ENCODE peak calls at places on chromosomes 13 and 19, in four cellular contexts. Q is aorta; G is CD4-positive, CD25-positive, alpha-beta regulatory T cell; O is fibroblast of lung. J is an unnamed sample.

GRCh38 chr13:48448963-48449614 is 36.2 kb upstream of the LPAR6 start:
- DNase-seq in G (peak; percentile 63), Q (no peak), O (peak; percentile 85), J (no peak)

GRCh38 chr13:77916481-77916880 is 2.1 kb downstream of the EDNRB start:
- DNase-seq in Q (no peak), G (no peak), O (no peak), J (no peak)

GRCh38 chr13:55788548-55788947 is 1352.2 kb upstream of the PRR20A start:
- DNase-seq in O (no peak), Q (no peak), G (no peak), J (no peak)

GRCh38 chr13:96963786-96964475 is 30.3 kb downstream of the OXGR1 start:
- DNase-seq in O (no peak), G (no peak), Q (no peak), J (no peak)

GRCh38 chr19:6997679-6998445 is 23.4 kb downstream of the MBD3L2B start:
- DNase-seq in Q (no peak), G (no peak), O (no peak), J (no peak)

GRCh38 chr13:81381560-81381959 is 1040.6 kb upstream of the SPRY2 start:
- DNase-seq in G (no peak), Q (no peak), O (no peak), J (no peak)

GRCh38 chr13:42333613-42334328 is 61.8 kb downstream of the AKAP11 start:
- DNase-seq in O (peak; percentile 71), G (peak; percentile 59), Q (no peak), J (peak; percentile 13)

GRCh38 chr19:5093953-5094718 is 125.2 kb downstream of the KDM4B start:
- DNase-seq in G (no peak), O (no peak), Q (no peak), J (no peak)

GRCh38 chr13:51682691-51683090 is 98.4 kb downstream of the WDFY2 start:
- DNase-seq in O (no peak), Q (no peak), G (no peak), J (no peak)

GRCh38 chr13:31697290-31697689 is 42.0 kb upstream of the RXFP2 start:
- DNase-seq in G (no peak), O (no peak), Q (no peak), J (no peak)

GRCh38 chr13:30932481-30933333 is at the start of gene TEX26:
- DNase-seq in O (peak; percentile 30), G (no peak), Q (peak; percentile 63), J (no peak)

GRCh38 chr13:91216928-91217700 is 130.4 kb upstream of the MIR17HG start:
- DNase-seq in O (peak; percentile 1), Q (no peak), G (no peak), J (no peak)

GRCh38 chr19:703651-704446 is 4.9 kb upstream of the PALM start:
- DNase-seq in Q (peak; percentile 85), O (peak; percentile 57), G (peak; percentile 45), J (peak; percentile 84)

GRCh38 chr13:65677906-65678305 is 1552.2 kb downstream of the PCDH9 start:
- DNase-seq in G (no peak), O (peak; percentile 27), Q (no peak), J (no peak)

GRCh38 chr19:45929247-45929646 is 14.7 kb upstream of the NANOS2 start:
- DNase-seq in O (no peak), G (no peak), Q (no peak), J (no peak)

GRCh38 chr19:32622002-32622401 is 41.0 kb downstream of the PDCD5 start:
- DNase-seq in Q (no peak), O (no peak), G (no peak), J (no peak)
- H3K4me3 ChIP-seq in Q (no peak overlapping the region), O (no peak overlapping the region), G (no peak overlapping the region), J (no peak overlapping the region)

GRCh38 chr19:23673132-23673531 is 13.9 kb downstream of the ZNF675 start:
- DNase-seq in O (no peak), Q (no peak), G (no peak), J (no peak)
- H3K36me3 ChIP-seq in O (no peaks in the 10 kb centered on the region), Q (no peaks in the 10 kb centered on the region), G (peaks cover 33% of the 10 kb centered on the region), J (no peaks in the 10 kb centered on the region)

GRCh38 chr19:15354557-15355296 is 22.4 kb upstream of the BRD4 start:
- DNase-seq in O (peak; percentile 16), Q (no peak), G (no peak), J (no peak)

GRCh38 chr19:15353908-15354307 is 21.6 kb upstream of the BRD4 start:
- DNase-seq in G (no peak), Q (no peak), O (no peak), J (no peak)

GRCh38 chr19:15358918-15359317 is 20.7 kb downstream of the AKAP8 start:
- DNase-seq in O (no peak), G (no peak), Q (no peak), J (no peak)

DNA sequence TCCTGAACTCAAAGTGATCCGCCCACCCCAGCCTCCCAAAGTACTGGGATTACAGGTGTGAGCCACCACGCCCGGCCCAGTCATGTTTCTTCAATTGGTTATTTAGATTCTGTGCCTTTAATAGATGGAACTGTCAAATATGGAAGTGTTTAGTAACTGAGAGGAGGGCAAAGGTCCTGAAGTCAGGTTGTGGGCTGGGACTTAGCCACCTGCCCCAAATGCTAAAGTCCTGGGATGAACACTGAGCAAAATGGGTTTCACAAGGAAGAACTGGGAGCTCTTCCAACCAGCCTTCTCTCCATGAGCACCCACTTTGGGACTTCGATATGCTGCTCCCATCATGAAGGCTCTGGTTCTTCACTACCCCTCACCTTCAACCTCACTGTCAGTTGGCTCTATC is 21.7 kb downstream of the AKAP8 start:
- DNase-seq in G (no peak), Q (no peak), O (no peak), J (peak; percentile 73)
- H3K27ac ChIP-seq in G (no peak overlapping the region), Q (no peak overlapping the region), O (no peak overlapping the region), J (no peak overlapping the region)

GRCh38 chr19:3983542-3983914 is 1.7 kb downstream of the EEF2 start:
- DNase-seq in O (no peak), G (no peak), Q (peak; percentile 28), J (no peak)

GRCh38 chr19:3981373-3981735 is 3.9 kb downstream of the EEF2 start:
- DNase-seq in O (no peak), G (no peak), Q (no peak), J (no peak)

GRCh38 chr19:3983936-3984583 is 1.2 kb downstream of the EEF2 start:
- DNase-seq in Q (peak; percentile 60), O (peak; percentile 60), G (peak; percentile 28), J (peak; percentile 88)

GRCh38 chr19:3981736-3982681 is 3.3 kb downstream of the EEF2 start:
- DNase-seq in Q (peak; percentile 43), O (no peak), G (no peak), J (no peak)

DNA sequence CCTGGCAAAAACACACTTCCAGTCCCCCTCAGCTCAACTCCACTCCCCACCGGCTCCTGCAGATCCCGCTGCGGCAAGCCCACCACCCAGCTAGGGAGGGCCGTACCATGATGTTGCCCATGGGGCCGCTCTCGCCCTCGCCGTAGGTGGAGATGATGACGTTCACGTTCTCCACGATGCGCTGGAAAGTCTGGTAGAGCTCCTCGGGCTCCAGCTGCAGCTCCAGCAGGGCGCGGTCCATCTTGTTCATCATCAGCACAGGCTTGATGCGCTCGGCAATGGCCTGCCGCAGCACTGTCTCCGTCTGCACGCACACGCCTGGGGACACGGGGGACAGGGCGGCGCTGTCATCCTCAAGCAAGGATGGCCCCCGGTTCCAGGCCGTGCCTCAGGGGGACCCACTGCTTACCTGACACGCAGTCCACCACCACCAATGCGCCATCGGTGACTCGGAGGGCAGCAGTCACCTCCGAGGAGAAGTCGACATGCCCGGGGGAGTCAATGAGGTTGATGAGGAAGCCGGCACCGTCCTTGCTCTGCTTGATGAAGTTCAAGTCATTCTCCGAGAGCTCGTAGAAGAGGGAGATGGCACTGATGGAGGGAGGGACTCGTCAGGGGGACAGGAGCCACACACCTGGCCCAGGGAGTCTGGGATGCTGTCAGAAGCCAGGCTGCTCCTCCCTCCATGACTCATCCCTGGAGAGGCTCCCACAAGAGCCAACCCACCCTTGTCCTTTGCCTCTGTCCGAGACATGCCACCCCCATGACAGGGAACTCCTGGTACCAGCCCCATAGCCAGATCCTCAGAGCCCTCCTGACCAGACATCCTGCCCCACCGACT is 2.3 kb downstream of the EEF2 start:
- DNase-seq in O (peak; percentile 55), G (no peak), Q (peak; percentile 55), J (no peak)
- H3K4me3 ChIP-seq in O (peak overlapping the region; percentile 82), G (no peak overlapping the region), Q (no peak overlapping the region), J (peak overlapping the region; percentile 89)

GRCh38 chr19:34336781-34337271 is 28.2 kb upstream of the GPI start:
- DNase-seq in G (peak; percentile 76), Q (no peak), O (peak; percentile 51), J (no peak)
- H3K36me3 ChIP-seq in G (peaks cover 57% of the 10 kb centered on the region), Q (no peaks in the 10 kb centered on the region), O (peaks cover 8% of the 10 kb centered on the region), J (peaks cover 7% of the 10 kb centered on the region)

DNA sequence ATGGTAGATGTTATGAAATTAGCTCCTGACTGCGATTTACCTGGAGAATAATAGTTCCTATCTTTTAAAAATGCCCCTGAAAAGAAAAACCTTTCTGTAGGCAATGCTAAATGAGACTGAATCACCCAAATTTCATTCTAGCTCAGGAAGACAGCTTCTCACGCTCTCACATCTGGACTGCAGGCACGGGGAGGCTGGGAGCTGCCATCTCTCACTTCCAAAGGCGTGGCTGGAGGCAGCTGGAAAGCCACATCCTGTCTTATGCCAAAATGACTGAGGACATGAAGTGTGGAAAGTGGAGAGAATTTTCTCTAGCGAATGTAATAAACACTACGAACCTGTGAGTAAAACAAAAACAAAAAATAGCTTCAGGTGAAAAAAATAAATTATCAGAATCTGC is 58.0 kb upstream of the UBL3 start:
- DNase-seq in O (peak; percentile 78), G (no peak), Q (no peak), J (no peak)
- H3K27ac ChIP-seq in O (no peak overlapping the region), G (no peak overlapping the region), Q (no peak overlapping the region), J (no peak overlapping the region)

DNA sequence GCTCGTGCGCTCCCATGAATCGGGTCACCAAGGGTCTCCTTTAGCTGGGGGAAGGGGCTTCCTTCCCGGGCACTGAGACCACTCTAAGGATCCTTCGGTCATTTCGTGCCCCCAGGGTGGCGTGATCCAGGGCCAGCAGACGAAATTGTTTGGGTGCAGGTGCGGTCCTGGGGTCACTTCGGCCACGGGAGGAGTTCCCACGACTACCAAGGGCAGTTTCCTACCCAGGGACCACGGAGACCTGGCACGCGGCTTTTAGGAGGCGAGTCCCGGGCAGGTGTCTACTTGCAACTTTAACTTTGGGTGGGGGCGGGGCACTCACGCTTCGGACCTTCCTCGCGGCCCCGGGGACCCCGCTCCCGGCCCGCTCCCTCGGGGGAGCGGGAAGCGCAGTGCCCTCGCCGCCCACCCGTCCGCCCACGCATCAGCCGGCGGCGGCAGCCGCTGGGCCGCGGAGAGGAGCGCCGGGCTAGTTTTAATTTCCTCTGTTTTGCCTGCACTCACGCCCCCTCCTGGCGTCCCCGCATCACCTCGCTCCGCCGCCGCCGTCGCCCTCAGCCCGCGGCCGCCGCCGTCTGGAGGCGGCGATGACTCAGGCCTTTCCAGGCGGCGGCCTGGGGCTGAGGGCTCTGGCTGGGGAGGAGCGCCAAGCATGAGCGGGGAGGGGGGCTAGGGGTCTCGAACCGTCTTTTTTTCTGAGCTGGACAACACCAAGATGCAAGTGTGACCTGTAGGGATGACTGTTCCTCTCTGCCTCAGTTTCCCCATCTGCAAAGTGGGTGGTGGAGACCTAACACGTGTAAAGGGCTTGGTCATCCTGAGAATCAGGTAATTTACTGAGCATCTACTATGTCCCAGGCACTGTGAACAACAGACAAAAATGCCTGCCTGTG is 21.8 kb downstream of the OLFM2 start:
- DNase-seq in O (peak; percentile 65), Q (peak; percentile 86), G (peak; percentile 84), J (peak; percentile 47)
- H3K4me3 ChIP-seq in O (peak overlapping the region; percentile 25), Q (peak overlapping the region; percentile 60), G (no peak overlapping the region), J (peak overlapping the region; percentile 48)

GRCh38 chr19:53577968-53578367 is 40.0 kb downstream of the ZNF331 start:
- DNase-seq in G (no peak), O (no peak), Q (no peak), J (no peak)
- H3K36me3 ChIP-seq in G (peaks cover 60% of the 10 kb centered on the region), O (peaks cover 9% of the 10 kb centered on the region), Q (peaks cover 13% of the 10 kb centered on the region), J (peaks cover 17% of the 10 kb centered on the region)

GRCh38 chr19:13712767-13713201 is 51.5 kb upstream of the MRI1 start:
- DNase-seq in Q (no peak), O (no peak), G (no peak), J (no peak)
- H3K27ac ChIP-seq in Q (no peak overlapping the region), O (no peak overlapping the region), G (no peak overlapping the region), J (no peak overlapping the region)

J was measured in small intestine.